ENCODE peak calls at places on chromosomes 5 and 9, in four cellular contexts. One of them, this sample, is unnamed.
A peak's percentile ranks its signal among the peaks of the same experiment; 100 is the strongest.

GRCh38 chr5:14775857-14776256 is 95.7 kb downstream of the ANKH start:
- DNase-seq in GM06990: no peak
- DNase-seq in heart left ventricle: peak; percentile 47
- DNase-seq in neural progenitor cell: no peak
- DNase-seq in this sample: no peak

GRCh38 chr9:94945191-94946144 is 219.0 kb downstream of the AOPEP start:
- DNase-seq in GM06990: no peak
- DNase-seq in heart left ventricle: peak; percentile 78
- DNase-seq in neural progenitor cell: no peak
- DNase-seq in this sample: peak; percentile 87

GRCh38 chr5:176837707-176838115 is 27.4 kb downstream of the UNC5A start:
- DNase-seq in GM06990: no peak
- DNase-seq in heart left ventricle: peak; percentile 93
- DNase-seq in neural progenitor cell: peak; percentile 99
- DNase-seq in this sample: peak; percentile 92

GRCh38 chr5:62376064-62376463 is 27.6 kb downstream of the DIMT1 start:
- DNase-seq in GM06990: no peak
- DNase-seq in heart left ventricle: no peak
- DNase-seq in neural progenitor cell: no peak
- DNase-seq in this sample: peak; percentile 30

GRCh38 chr5:81601912-81602311 is 149.0 kb downstream of the SSBP2 start:
- DNase-seq in GM06990: no peak
- DNase-seq in heart left ventricle: no peak
- DNase-seq in neural progenitor cell: no peak
- DNase-seq in this sample: peak; percentile 47

GRCh38 chr5:138391859-138392386 is 39.4 kb downstream of the KDM3B start:
- DNase-seq in GM06990: no peak
- DNase-seq in heart left ventricle: peak; percentile 64
- DNase-seq in neural progenitor cell: peak; percentile 37
- DNase-seq in this sample: no peak

GRCh38 chr5:9324348-9325056 is 221.4 kb downstream of the SEMA5A start:
- DNase-seq in GM06990: no peak
- DNase-seq in heart left ventricle: no peak
- DNase-seq in neural progenitor cell: no peak
- DNase-seq in this sample: peak; percentile 50

GRCh38 chr5:7540806-7541205 is 144.9 kb downstream of the ADCY2 start:
- DNase-seq in GM06990: no peak
- DNase-seq in heart left ventricle: no peak
- DNase-seq in neural progenitor cell: peak; percentile 8
- DNase-seq in this sample: no peak

GRCh38 chr9:113154471-113154870 is 3.7 kb downstream of the SLC31A2 start:
- DNase-seq in GM06990: no peak
- DNase-seq in heart left ventricle: no peak
- DNase-seq in neural progenitor cell: no peak
- DNase-seq in this sample: peak; percentile 68

GRCh38 chr9:137878146-137878941 is 762 bp downstream of the CACNA1B start:
- DNase-seq in GM06990: peak; percentile 36
- DNase-seq in heart left ventricle: no peak
- DNase-seq in neural progenitor cell: peak; percentile 96
- DNase-seq in this sample: peak; percentile 25

GRCh38 chr5:95900383-95900958 is 61.2 kb downstream of the ELL2 start:
- DNase-seq in GM06990: no peak
- DNase-seq in heart left ventricle: peak; percentile 55
- DNase-seq in neural progenitor cell: no peak
- DNase-seq in this sample: peak; percentile 88

GRCh38 chr5:126499742-126500396 is 76.7 kb downstream of the GRAMD2B start:
- DNase-seq in GM06990: peak; percentile 23
- DNase-seq in heart left ventricle: no peak
- DNase-seq in neural progenitor cell: peak; percentile 71
- DNase-seq in this sample: peak; percentile 58

GRCh38 chr5:178152491-178153444 is 917 bp downstream of the NHP2 start:
- DNase-seq in GM06990: no peak
- DNase-seq in heart left ventricle: no peak
- DNase-seq in neural progenitor cell: peak; percentile 55
- DNase-seq in this sample: no peak

GRCh38 chr5:30561771-30562170 is 631.7 kb upstream of the CDH6 start:
- DNase-seq in GM06990: no peak
- DNase-seq in heart left ventricle: no peak
- DNase-seq in neural progenitor cell: no peak
- DNase-seq in this sample: no peak

GRCh38 chr9:78856144-78856543 is 559.2 kb downstream of the PSAT1 start:
- DNase-seq in GM06990: no peak
- DNase-seq in heart left ventricle: no peak
- DNase-seq in neural progenitor cell: no peak
- DNase-seq in this sample: no peak

GRCh38 chr5:173537228-173537627 is 79.2 kb downstream of the BOD1 start:
- DNase-seq in GM06990: no peak
- DNase-seq in heart left ventricle: no peak
- DNase-seq in neural progenitor cell: no peak
- DNase-seq in this sample: no peak

GRCh38 chr5:105506692-105507277 is 1944.2 kb upstream of the NUDT12 start:
- DNase-seq in GM06990: no peak
- DNase-seq in heart left ventricle: no peak
- DNase-seq in neural progenitor cell: peak; percentile 55
- DNase-seq in this sample: peak; percentile 64

GRCh38 chr9:129481824-129482511 is 138.9 kb downstream of the C9orf50 start:
- DNase-seq in GM06990: no peak
- DNase-seq in heart left ventricle: peak; percentile 79
- DNase-seq in neural progenitor cell: peak; percentile 48
- DNase-seq in this sample: peak; percentile 56

GRCh38 chr9:129483467-129484324 is 137.2 kb downstream of the C9orf50 start:
- DNase-seq in GM06990: no peak
- DNase-seq in heart left ventricle: peak; percentile 94
- DNase-seq in neural progenitor cell: peak; percentile 60
- DNase-seq in this sample: peak; percentile 99

GRCh38 chr9:129484325-129485000 is 136.4 kb downstream of the C9orf50 start:
- DNase-seq in GM06990: no peak
- DNase-seq in heart left ventricle: no peak
- DNase-seq in neural progenitor cell: no peak
- DNase-seq in this sample: no peak

GRCh38 chr9:129481424-129481823 is 139.5 kb downstream of the C9orf50 start:
- DNase-seq in GM06990: no peak
- DNase-seq in heart left ventricle: no peak
- DNase-seq in neural progenitor cell: no peak
- DNase-seq in this sample: no peak

GRCh38 chr9:129482521-129483466 is 138.1 kb downstream of the C9orf50 start:
- DNase-seq in GM06990: no peak
- DNase-seq in heart left ventricle: peak; percentile 88
- DNase-seq in neural progenitor cell: peak; percentile 74
- DNase-seq in this sample: peak; percentile 92
- TF ChIP-seq CTCF in GM06990: no peak
- TF ChIP-seq CTCF in heart left ventricle: no peak
- TF ChIP-seq CTCF in neural progenitor cell: no peak
- TF ChIP-seq CTCF in this sample: peak; percentile 16

GRCh38 chr9:6007770-6008168 is 7.7 kb downstream of the RANBP6 start:
- DNase-seq in GM06990: peak; percentile 86
- DNase-seq in heart left ventricle: peak; percentile 88
- DNase-seq in neural progenitor cell: peak; percentile 96
- DNase-seq in this sample: peak; percentile 57

GRCh38 chr9:6006968-6007769 is 8.3 kb downstream of the RANBP6 start:
- DNase-seq in GM06990: peak; percentile 93
- DNase-seq in heart left ventricle: peak; percentile 91
- DNase-seq in neural progenitor cell: peak; percentile 94
- DNase-seq in this sample: peak; percentile 93

GRCh38 chr9:6008169-6008979 is 7.0 kb downstream of the RANBP6 start:
- DNase-seq in GM06990: peak; percentile 93
- DNase-seq in heart left ventricle: peak; percentile 97
- DNase-seq in neural progenitor cell: peak; percentile 99
- DNase-seq in this sample: peak; percentile 99
- H3K4me3 ChIP-seq in GM06990: peak overlapping the region; percentile 73
- H3K4me3 ChIP-seq in heart left ventricle: peak overlapping the region; percentile 67
- H3K4me3 ChIP-seq in neural progenitor cell: peak overlapping the region; percentile 80
- H3K4me3 ChIP-seq in this sample: peak overlapping the region; percentile 77

GRCh38 chr9:77000330-77000729 is 19.1 kb upstream of the FOXB2 start:
- DNase-seq in GM06990: no peak
- DNase-seq in heart left ventricle: no peak
- DNase-seq in neural progenitor cell: no peak
- DNase-seq in this sample: no peak

GRCh38 chr9:76999261-76999660 is 20.2 kb upstream of the FOXB2 start:
- DNase-seq in GM06990: no peak
- DNase-seq in heart left ventricle: no peak
- DNase-seq in neural progenitor cell: no peak
- DNase-seq in this sample: no peak

GRCh38 chr9:76996700-76997099 is 22.8 kb upstream of the FOXB2 start:
- DNase-seq in GM06990: no peak
- DNase-seq in heart left ventricle: peak; percentile 33
- DNase-seq in neural progenitor cell: peak; percentile 77
- DNase-seq in this sample: peak; percentile 54
- TF ChIP-seq CTCF in GM06990: peak; percentile 62
- TF ChIP-seq CTCF in heart left ventricle: peak; percentile 26
- TF ChIP-seq CTCF in neural progenitor cell: peak; percentile 76
- TF ChIP-seq CTCF in this sample: peak; percentile 83

GRCh38 chr5:150624334-150625163 is 15.9 kb upstream of the SYNPO start:
- DNase-seq in GM06990: peak; percentile 49
- DNase-seq in heart left ventricle: peak; percentile 73
- DNase-seq in neural progenitor cell: peak; percentile 76
- DNase-seq in this sample: no peak
- H3K4me3 ChIP-seq in GM06990: peak overlapping the region; percentile 84
- H3K4me3 ChIP-seq in heart left ventricle: peak overlapping the region; percentile 91
- H3K4me3 ChIP-seq in neural progenitor cell: peak overlapping the region; percentile 54
- H3K4me3 ChIP-seq in this sample: peak overlapping the region; percentile 64